ENCODE peak calls at places on chromosome 15, in nine cellular contexts. One of them, this sample, is unnamed.

GRCh38 chr15:69535101-69535638 is 82.6 kb downstream of the RPLP1 start:
- DNase-seq in GM06990: no peak
- DNase-seq in neural progenitor cell: no peak
- DNase-seq in AG09309: peak
- DNase-seq in esophagus muscularis mucosa: no peak
- DNase-seq in body of pancreas: no peak
- DNase-seq in GM12878: no peak
- DNase-seq in cardiac muscle cell: peak
- DNase-seq in AG10803: peak
- DNase-seq in this sample: no peak

GRCh38 chr15:99432271-99433025 is 133.3 kb upstream of the MEF2A start:
- DNase-seq in GM06990: no peak
- DNase-seq in neural progenitor cell: no peak
- DNase-seq in AG09309: no peak
- DNase-seq in esophagus muscularis mucosa: no peak
- DNase-seq in body of pancreas: no peak
- DNase-seq in GM12878: no peak
- DNase-seq in cardiac muscle cell: no peak
- DNase-seq in AG10803: no peak
- DNase-seq in this sample: peak

GRCh38 chr15:25176991-25177954 is 222.5 kb downstream of the SNRPN start:
- DNase-seq in GM06990: no peak
- DNase-seq in neural progenitor cell: no peak
- DNase-seq in AG09309: no peak
- DNase-seq in esophagus muscularis mucosa: no peak
- DNase-seq in body of pancreas: peak
- DNase-seq in GM12878: no peak
- DNase-seq in cardiac muscle cell: no peak
- DNase-seq in AG10803: no peak
- DNase-seq in this sample: peak

GRCh38 chr15:63715818-63716217 is 117.9 kb downstream of the HERC1 start:
- DNase-seq in GM06990: no peak
- DNase-seq in neural progenitor cell: no peak
- DNase-seq in AG09309: no peak
- DNase-seq in esophagus muscularis mucosa: no peak
- DNase-seq in body of pancreas: no peak
- DNase-seq in GM12878: no peak
- DNase-seq in cardiac muscle cell: no peak
- DNase-seq in AG10803: peak
- DNase-seq in this sample: no peak

GRCh38 chr15:43126358-43126757 is 7.0 kb upstream of the TMEM62 start:
- DNase-seq in GM06990: no peak
- DNase-seq in neural progenitor cell: no peak
- DNase-seq in AG09309: no peak
- DNase-seq in esophagus muscularis mucosa: no peak
- DNase-seq in body of pancreas: no peak
- DNase-seq in GM12878: no peak
- DNase-seq in cardiac muscle cell: no peak
- DNase-seq in AG10803: no peak
- DNase-seq in this sample: no peak

GRCh38 chr15:99202176-99202552 is 47.2 kb downstream of the TTC23 start:
- DNase-seq in GM06990: no peak
- DNase-seq in neural progenitor cell: no peak
- DNase-seq in AG09309: no peak
- DNase-seq in esophagus muscularis mucosa: no peak
- DNase-seq in body of pancreas: no peak
- DNase-seq in GM12878: no peak
- DNase-seq in cardiac muscle cell: no peak
- DNase-seq in AG10803: no peak
- DNase-seq in this sample: no peak

GRCh38 chr15:78624651-78625590 is 4.1 kb upstream of the CHRNA3 start:
- DNase-seq in GM06990: no peak
- DNase-seq in neural progenitor cell: no peak
- DNase-seq in AG09309: no peak
- DNase-seq in esophagus muscularis mucosa: no peak
- DNase-seq in body of pancreas: no peak
- DNase-seq in GM12878: no peak
- DNase-seq in cardiac muscle cell: no peak
- DNase-seq in AG10803: no peak
- DNase-seq in this sample: no peak

GRCh38 chr15:78565951-78566774 is 843 bp downstream of the CHRNA5 start:
- DNase-seq in GM06990: peak
- DNase-seq in neural progenitor cell: peak
- DNase-seq in AG09309: no peak
- DNase-seq in esophagus muscularis mucosa: no peak
- DNase-seq in body of pancreas: no peak
- DNase-seq in GM12878: no peak
- DNase-seq in cardiac muscle cell: peak
- DNase-seq in AG10803: peak
- DNase-seq in this sample: no peak

GRCh38 chr15:94387854-94388441 is 156.6 kb downstream of the MCTP2 start:
- DNase-seq in GM06990: no peak
- DNase-seq in neural progenitor cell: no peak
- DNase-seq in AG09309: no peak
- DNase-seq in esophagus muscularis mucosa: no peak
- DNase-seq in body of pancreas: no peak
- DNase-seq in GM12878: peak
- DNase-seq in cardiac muscle cell: no peak
- DNase-seq in AG10803: no peak
- DNase-seq in this sample: no peak

GRCh38 chr15:70783610-70784021 is 20.3 kb upstream of the UACA start:
- DNase-seq in GM06990: no peak
- DNase-seq in neural progenitor cell: no peak
- DNase-seq in AG09309: no peak
- DNase-seq in esophagus muscularis mucosa: no peak
- DNase-seq in body of pancreas: no peak
- DNase-seq in GM12878: no peak
- DNase-seq in cardiac muscle cell: peak
- DNase-seq in AG10803: peak
- DNase-seq in this sample: no peak

GRCh38 chr15:23564798-23565394 is 578 bp upstream of the MKRN3 start:
- DNase-seq in GM06990: no peak
- DNase-seq in neural progenitor cell: peak
- DNase-seq in AG09309: no peak
- DNase-seq in esophagus muscularis mucosa: no peak
- DNase-seq in body of pancreas: no peak
- DNase-seq in GM12878: no peak
- DNase-seq in cardiac muscle cell: no peak
- DNase-seq in AG10803: no peak
- DNase-seq in this sample: no peak

DNA sequence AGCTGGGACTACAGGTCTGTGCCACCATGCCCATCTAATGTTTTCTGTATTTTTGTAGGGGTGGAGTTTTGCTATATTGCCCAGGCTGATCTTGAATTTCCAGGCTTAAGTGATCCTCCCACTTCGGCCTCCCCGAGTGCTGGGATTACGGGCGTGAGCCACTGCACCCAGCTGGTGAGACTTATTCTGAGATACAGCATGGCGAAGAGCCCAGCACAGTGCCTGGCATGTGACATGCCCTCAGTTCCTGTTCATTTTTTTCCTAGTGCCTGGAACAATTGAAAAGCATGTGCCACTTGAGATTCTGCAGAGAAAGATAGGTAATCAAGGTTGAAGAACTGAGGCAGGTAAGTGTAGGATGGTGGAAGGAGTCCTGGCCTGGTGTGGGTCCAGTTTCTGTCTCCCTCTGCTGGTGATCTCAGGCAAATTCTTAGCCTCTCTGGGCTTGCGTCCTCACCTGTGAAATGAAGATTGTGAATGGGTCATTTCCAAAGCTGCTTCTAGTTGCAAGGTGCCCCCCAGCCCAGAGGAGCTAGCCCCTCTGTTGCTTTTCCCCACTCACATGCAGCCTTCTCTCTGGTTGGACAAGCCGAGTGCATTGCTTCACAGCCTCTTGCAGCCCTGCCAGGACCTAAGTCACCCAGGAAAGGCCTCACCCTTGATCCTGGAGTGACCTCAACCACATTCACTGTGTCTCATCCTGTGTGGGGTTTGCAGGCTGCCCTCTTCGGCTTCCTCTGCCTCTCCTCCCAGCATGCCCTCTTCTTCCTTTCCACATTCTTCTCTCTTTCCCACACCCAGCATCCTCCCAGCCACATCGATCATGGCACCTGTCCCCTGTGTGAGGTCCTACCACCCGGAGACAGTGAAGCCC is 4.3 kb upstream of the RHCG start:
- DNase-seq in GM06990: no peak
- DNase-seq in neural progenitor cell: no peak
- DNase-seq in AG09309: no peak
- DNase-seq in esophagus muscularis mucosa: no peak
- DNase-seq in body of pancreas: no peak
- DNase-seq in GM12878: no peak
- DNase-seq in cardiac muscle cell: no peak
- DNase-seq in AG10803: no peak
- DNase-seq in this sample: no peak
- TF ChIP-seq CTCF in GM06990: peak
- TF ChIP-seq CTCF in neural progenitor cell: peak
- TF ChIP-seq CTCF in AG09309: peak
- TF ChIP-seq CTCF in esophagus muscularis mucosa: no peak
- TF ChIP-seq CTCF in body of pancreas: peak
- TF ChIP-seq CTCF in GM12878: peak
- TF ChIP-seq CTCF in cardiac muscle cell: peak
- TF ChIP-seq CTCF in AG10803: peak
- TF ChIP-seq CTCF in this sample: peak

GRCh38 chr15:48974865-48975264 is 11.1 kb upstream of the SHC4 start:
- DNase-seq in GM06990: no peak
- DNase-seq in neural progenitor cell: peak
- DNase-seq in AG09309: no peak
- DNase-seq in esophagus muscularis mucosa: no peak
- DNase-seq in body of pancreas: no peak
- DNase-seq in GM12878: no peak
- DNase-seq in cardiac muscle cell: peak
- DNase-seq in AG10803: no peak
- DNase-seq in this sample: no peak
- TF ChIP-seq CTCF in GM06990: no peak
- TF ChIP-seq CTCF in neural progenitor cell: peak
- TF ChIP-seq CTCF in AG09309: no peak
- TF ChIP-seq CTCF in esophagus muscularis mucosa: no peak
- TF ChIP-seq CTCF in body of pancreas: no peak
- TF ChIP-seq CTCF in GM12878: no peak
- TF ChIP-seq CTCF in cardiac muscle cell: peak
- TF ChIP-seq CTCF in AG10803: no peak
- TF ChIP-seq CTCF in this sample: no peak

GRCh38 chr15:79675982-79676381 is 220.8 kb downstream of the MTHFS start:
- DNase-seq in GM06990: no peak
- DNase-seq in neural progenitor cell: no peak
- DNase-seq in AG09309: no peak
- DNase-seq in esophagus muscularis mucosa: no peak
- DNase-seq in body of pancreas: no peak
- DNase-seq in GM12878: no peak
- DNase-seq in cardiac muscle cell: no peak
- DNase-seq in AG10803: peak
- DNase-seq in this sample: no peak
- TF ChIP-seq CTCF in GM06990: peak
- TF ChIP-seq CTCF in neural progenitor cell: no peak
- TF ChIP-seq CTCF in AG09309: peak
- TF ChIP-seq CTCF in esophagus muscularis mucosa: no peak
- TF ChIP-seq CTCF in body of pancreas: no peak
- TF ChIP-seq CTCF in GM12878: no peak
- TF ChIP-seq CTCF in cardiac muscle cell: no peak
- TF ChIP-seq CTCF in AG10803: no peak
- TF ChIP-seq CTCF in this sample: peak

GRCh38 chr15:89332446-89332845 is 2.2 kb downstream of the POLG start:
- DNase-seq in GM06990: no peak
- DNase-seq in neural progenitor cell: peak
- DNase-seq in AG09309: no peak
- DNase-seq in esophagus muscularis mucosa: no peak
- DNase-seq in body of pancreas: no peak
- DNase-seq in GM12878: no peak
- DNase-seq in cardiac muscle cell: peak
- DNase-seq in AG10803: peak
- DNase-seq in this sample: no peak
- TF ChIP-seq CTCF in GM06990: peak
- TF ChIP-seq CTCF in neural progenitor cell: peak
- TF ChIP-seq CTCF in AG09309: peak
- TF ChIP-seq CTCF in esophagus muscularis mucosa: peak
- TF ChIP-seq CTCF in body of pancreas: no peak
- TF ChIP-seq CTCF in GM12878: peak
- TF ChIP-seq CTCF in cardiac muscle cell: peak
- TF ChIP-seq CTCF in AG10803: peak
- TF ChIP-seq CTCF in this sample: peak

DNA sequence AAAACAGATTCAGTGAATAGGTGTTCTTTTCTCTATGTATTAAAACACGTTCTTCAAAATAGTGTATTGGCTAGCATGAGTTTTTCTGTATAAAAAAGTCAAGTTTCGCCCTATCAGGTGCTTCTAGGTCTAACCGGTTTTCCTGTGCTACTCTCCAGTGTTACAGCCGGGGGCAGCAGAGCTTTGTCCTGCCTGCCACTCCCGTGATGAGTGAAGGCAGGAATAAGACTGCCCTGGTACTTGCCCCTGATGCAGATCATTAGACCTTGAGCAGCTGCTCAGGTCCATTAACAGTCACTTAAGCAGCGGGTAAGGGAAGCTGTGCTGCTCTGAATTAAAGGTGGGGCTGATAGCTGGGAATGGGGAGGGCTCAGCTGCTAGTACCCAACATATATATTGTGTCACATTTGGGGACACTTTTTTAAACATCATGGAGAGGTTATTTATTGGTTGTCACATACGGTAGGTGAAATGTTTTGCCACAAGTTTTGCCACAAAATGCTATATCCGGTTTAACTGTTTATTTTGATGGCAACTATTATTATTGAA is 1.3 kb upstream of the UNC13C start:
- DNase-seq in GM06990: no peak
- DNase-seq in neural progenitor cell: peak
- DNase-seq in AG09309: no peak
- DNase-seq in esophagus muscularis mucosa: no peak
- DNase-seq in body of pancreas: no peak
- DNase-seq in GM12878: no peak
- DNase-seq in cardiac muscle cell: no peak
- DNase-seq in AG10803: no peak
- DNase-seq in this sample: no peak
- TF ChIP-seq CTCF in GM06990: peak
- TF ChIP-seq CTCF in neural progenitor cell: peak
- TF ChIP-seq CTCF in AG09309: no peak
- TF ChIP-seq CTCF in esophagus muscularis mucosa: peak
- TF ChIP-seq CTCF in body of pancreas: no peak
- TF ChIP-seq CTCF in GM12878: no peak
- TF ChIP-seq CTCF in cardiac muscle cell: no peak
- TF ChIP-seq CTCF in AG10803: no peak
- TF ChIP-seq CTCF in this sample: peak